ENCODE peak calls at places on chromosomes 13 and 19, in five cellular contexts. One of them, this sample, is unnamed.

GRCh38 chr19:36417752-36418286 is 625 bp downstream of the ZFP82 start:
- DNase-seq in tibial nerve: no peak
- DNase-seq in cardiac muscle cell: no peak
- DNase-seq in psoas muscle: no peak
- DNase-seq in endothelial cell of umbilical vein: no peak
- DNase-seq in this sample: no peak

GRCh38 chr19:41995959-41996797 is 2.1 kb upstream of the ATP1A3 start:
- DNase-seq in tibial nerve: no peak
- DNase-seq in cardiac muscle cell: no peak
- DNase-seq in psoas muscle: no peak
- DNase-seq in endothelial cell of umbilical vein: no peak
- DNase-seq in this sample: no peak

GRCh38 chr19:35352448-35353304 is 5.0 kb downstream of the FFAR1 start:
- DNase-seq in tibial nerve: peak
- DNase-seq in cardiac muscle cell: peak
- DNase-seq in psoas muscle: peak
- DNase-seq in endothelial cell of umbilical vein: peak
- DNase-seq in this sample: peak

GRCh38 chr13:54394908-54395307 is 1366.3 kb downstream of the OLFM4 start:
- DNase-seq in tibial nerve: no peak
- DNase-seq in cardiac muscle cell: no peak
- DNase-seq in psoas muscle: no peak
- DNase-seq in endothelial cell of umbilical vein: no peak
- DNase-seq in this sample: no peak

GRCh38 chr13:99686157-99686572 is 184.9 kb downstream of the TM9SF2 start:
- DNase-seq in tibial nerve: no peak
- DNase-seq in cardiac muscle cell: peak
- DNase-seq in psoas muscle: no peak
- DNase-seq in endothelial cell of umbilical vein: no peak
- DNase-seq in this sample: no peak

GRCh38 chr13:111627596-111627995 is 307.2 kb downstream of the TEX29 start:
- DNase-seq in tibial nerve: no peak
- DNase-seq in cardiac muscle cell: no peak
- DNase-seq in psoas muscle: no peak
- DNase-seq in endothelial cell of umbilical vein: no peak
- DNase-seq in this sample: no peak

GRCh38 chr13:52850396-52851152 is 2.1 kb upstream of the PCDH8 start:
- DNase-seq in tibial nerve: peak
- DNase-seq in cardiac muscle cell: peak
- DNase-seq in psoas muscle: peak
- DNase-seq in endothelial cell of umbilical vein: peak
- DNase-seq in this sample: no peak

GRCh38 chr13:51315658-51316057 is 23.8 kb upstream of the SERPINE3 start:
- DNase-seq in tibial nerve: no peak
- DNase-seq in cardiac muscle cell: peak
- DNase-seq in psoas muscle: no peak
- DNase-seq in endothelial cell of umbilical vein: no peak
- DNase-seq in this sample: no peak

GRCh38 chr13:90374183-90374582 is 973.3 kb upstream of the MIR17HG start:
- DNase-seq in tibial nerve: no peak
- DNase-seq in cardiac muscle cell: peak
- DNase-seq in psoas muscle: no peak
- DNase-seq in endothelial cell of umbilical vein: no peak
- DNase-seq in this sample: no peak

GRCh38 chr13:99979453-99980200 is 2.0 kb upstream of the ZIC2 start:
- DNase-seq in tibial nerve: no peak
- DNase-seq in cardiac muscle cell: no peak
- DNase-seq in psoas muscle: no peak
- DNase-seq in endothelial cell of umbilical vein: no peak
- DNase-seq in this sample: no peak

GRCh38 chr13:92044351-92044750 is 645.9 kb downstream of the GPC5 start:
- DNase-seq in tibial nerve: no peak
- DNase-seq in cardiac muscle cell: no peak
- DNase-seq in psoas muscle: no peak
- DNase-seq in endothelial cell of umbilical vein: no peak
- DNase-seq in this sample: no peak

GRCh38 chr13:26254583-26255102 is 714 bp downstream of the CDK8 start:
- DNase-seq in tibial nerve: peak
- DNase-seq in cardiac muscle cell: peak
- DNase-seq in psoas muscle: peak
- DNase-seq in endothelial cell of umbilical vein: peak
- DNase-seq in this sample: peak

GRCh38 chr19:12788682-12789097 is 2.6 kb upstream of the JUNB start:
- DNase-seq in tibial nerve: peak
- DNase-seq in cardiac muscle cell: peak
- DNase-seq in psoas muscle: peak
- DNase-seq in endothelial cell of umbilical vein: peak
- DNase-seq in this sample: no peak

GRCh38 chr13:21668665-21669599 is 1.9 kb upstream of the FGF9 start:
- DNase-seq in tibial nerve: no peak
- DNase-seq in cardiac muscle cell: peak
- DNase-seq in psoas muscle: peak
- DNase-seq in endothelial cell of umbilical vein: no peak
- DNase-seq in this sample: no peak

GRCh38 chr19:2168619-2169424 is 5.1 kb downstream of the DOT1L start:
- DNase-seq in tibial nerve: peak
- DNase-seq in cardiac muscle cell: peak
- DNase-seq in psoas muscle: peak
- DNase-seq in endothelial cell of umbilical vein: peak
- DNase-seq in this sample: peak

GRCh38 chr19:8585894-8586750 is 8.9 kb upstream of the MYO1F start:
- DNase-seq in tibial nerve: no peak
- DNase-seq in cardiac muscle cell: peak
- DNase-seq in psoas muscle: no peak
- DNase-seq in endothelial cell of umbilical vein: no peak
- DNase-seq in this sample: no peak

GRCh38 chr13:78593652-78594494 is 9.5 kb downstream of the POU4F1 start:
- DNase-seq in tibial nerve: no peak
- DNase-seq in cardiac muscle cell: no peak
- DNase-seq in psoas muscle: no peak
- DNase-seq in endothelial cell of umbilical vein: no peak
- DNase-seq in this sample: no peak

GRCh38 chr19:15936950-15937349 is 2.6 kb upstream of the CYP4F11 start:
- DNase-seq in tibial nerve: no peak
- DNase-seq in cardiac muscle cell: no peak
- DNase-seq in psoas muscle: no peak
- DNase-seq in endothelial cell of umbilical vein: no peak
- DNase-seq in this sample: no peak

GRCh38 chr19:7550169-7550770 is 14.8 kb downstream of the PNPLA6 start:
- DNase-seq in tibial nerve: no peak
- DNase-seq in cardiac muscle cell: no peak
- DNase-seq in psoas muscle: no peak
- DNase-seq in endothelial cell of umbilical vein: no peak
- DNase-seq in this sample: no peak

GRCh38 chr13:97221046-97221445 is 1.1 kb upstream of the MBNL2 start:
- DNase-seq in tibial nerve: no peak
- DNase-seq in cardiac muscle cell: no peak
- DNase-seq in psoas muscle: no peak
- DNase-seq in endothelial cell of umbilical vein: no peak
- DNase-seq in this sample: no peak
- H3K27ac ChIP-seq in tibial nerve: peak
- H3K27ac ChIP-seq in cardiac muscle cell: no peak
- H3K27ac ChIP-seq in psoas muscle: peak
- H3K27ac ChIP-seq in endothelial cell of umbilical vein: no peak
- H3K27ac ChIP-seq in this sample: no peak

DNA sequence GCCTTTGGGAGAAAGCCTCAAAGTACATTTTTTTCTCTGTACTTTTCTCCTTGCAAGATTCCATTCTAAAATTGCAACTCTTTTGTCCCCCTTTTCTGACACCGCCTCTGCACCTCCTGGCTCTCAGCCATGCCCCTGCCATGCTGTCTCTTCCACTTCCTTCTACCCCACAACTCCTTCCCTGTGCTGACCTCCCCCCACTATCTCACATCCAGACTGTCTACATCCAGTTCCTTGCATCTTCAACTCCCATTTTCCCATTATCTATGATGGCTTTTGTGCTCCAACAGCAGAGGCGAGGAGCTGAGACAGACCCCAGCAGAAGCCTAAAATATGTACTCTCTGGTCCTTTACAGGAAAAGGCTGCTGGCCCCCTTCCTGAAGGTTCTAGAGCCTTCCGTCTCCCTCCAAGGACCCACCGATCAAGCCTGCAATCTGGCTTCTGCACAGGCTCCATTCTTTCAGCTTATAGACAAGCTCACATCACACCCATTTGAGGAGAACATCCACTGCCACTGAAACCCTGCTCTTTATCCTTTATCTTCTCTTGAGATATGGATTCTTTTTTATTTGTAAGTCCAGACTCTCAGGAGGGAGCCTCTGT is 50.2 kb downstream of the RFX2 start:
- DNase-seq in tibial nerve: no peak
- DNase-seq in cardiac muscle cell: no peak
- DNase-seq in psoas muscle: no peak
- DNase-seq in endothelial cell of umbilical vein: no peak
- DNase-seq in this sample: no peak
- H3K27ac ChIP-seq in tibial nerve: no peak
- H3K27ac ChIP-seq in cardiac muscle cell: no peak
- H3K27ac ChIP-seq in psoas muscle: no peak
- H3K27ac ChIP-seq in endothelial cell of umbilical vein: peak
- H3K27ac ChIP-seq in this sample: peak

GRCh38 chr13:40114305-40114896 is 458.9 kb downstream of the COG6 start:
- DNase-seq in tibial nerve: no peak
- DNase-seq in cardiac muscle cell: no peak
- DNase-seq in psoas muscle: no peak
- DNase-seq in endothelial cell of umbilical vein: no peak
- DNase-seq in this sample: no peak

GRCh38 chr13:40113644-40114304 is 458.3 kb downstream of the COG6 start:
- DNase-seq in tibial nerve: no peak
- DNase-seq in cardiac muscle cell: peak
- DNase-seq in psoas muscle: no peak
- DNase-seq in endothelial cell of umbilical vein: no peak
- DNase-seq in this sample: no peak

GRCh38 chr13:40103864-40104263 is 448.4 kb downstream of the COG6 start:
- DNase-seq in tibial nerve: no peak
- DNase-seq in cardiac muscle cell: no peak
- DNase-seq in psoas muscle: no peak
- DNase-seq in endothelial cell of umbilical vein: no peak
- DNase-seq in this sample: peak

GRCh38 chr13:40109324-40109958 is 454.0 kb downstream of the COG6 start:
- DNase-seq in tibial nerve: no peak
- DNase-seq in cardiac muscle cell: peak
- DNase-seq in psoas muscle: peak
- DNase-seq in endothelial cell of umbilical vein: no peak
- DNase-seq in this sample: peak
- H3K27ac ChIP-seq in tibial nerve: no peak
- H3K27ac ChIP-seq in cardiac muscle cell: no peak
- H3K27ac ChIP-seq in psoas muscle: peak
- H3K27ac ChIP-seq in endothelial cell of umbilical vein: no peak
- H3K27ac ChIP-seq in this sample: peak

GRCh38 chr19:51317381-51317780 is 5.9 kb downstream of the IGLON5 start:
- DNase-seq in tibial nerve: no peak
- DNase-seq in cardiac muscle cell: peak
- DNase-seq in psoas muscle: no peak
- DNase-seq in endothelial cell of umbilical vein: no peak
- DNase-seq in this sample: no peak

GRCh38 chr19:51321799-51322198 is 10.4 kb downstream of the IGLON5 start:
- DNase-seq in tibial nerve: no peak
- DNase-seq in cardiac muscle cell: no peak
- DNase-seq in psoas muscle: no peak
- DNase-seq in endothelial cell of umbilical vein: no peak
- DNase-seq in this sample: no peak

GRCh38 chr19:51317968-51318367 is 6.5 kb downstream of the IGLON5 start:
- DNase-seq in tibial nerve: no peak
- DNase-seq in cardiac muscle cell: no peak
- DNase-seq in psoas muscle: no peak
- DNase-seq in endothelial cell of umbilical vein: no peak
- DNase-seq in this sample: no peak

GRCh38 chr19:51318687-51319675 is 7.5 kb downstream of the IGLON5 start:
- DNase-seq in tibial nerve: no peak
- DNase-seq in cardiac muscle cell: no peak
- DNase-seq in psoas muscle: no peak
- DNase-seq in endothelial cell of umbilical vein: no peak
- DNase-seq in this sample: no peak

GRCh38 chr19:51320258-51320657 is 8.8 kb downstream of the IGLON5 start:
- DNase-seq in tibial nerve: no peak
- DNase-seq in cardiac muscle cell: peak
- DNase-seq in psoas muscle: no peak
- DNase-seq in endothelial cell of umbilical vein: no peak
- DNase-seq in this sample: no peak
- H3K27ac ChIP-seq in tibial nerve: no peak
- H3K27ac ChIP-seq in cardiac muscle cell: no peak
- H3K27ac ChIP-seq in psoas muscle: no peak
- H3K27ac ChIP-seq in endothelial cell of umbilical vein: no peak
- H3K27ac ChIP-seq in this sample: no peak

GRCh38 chr19:47068876-47069406 is 20.5 kb upstream of the TMEM160 start:
- DNase-seq in tibial nerve: no peak
- DNase-seq in cardiac muscle cell: no peak
- DNase-seq in psoas muscle: no peak
- DNase-seq in endothelial cell of umbilical vein: no peak
- DNase-seq in this sample: no peak
- H3K27ac ChIP-seq in tibial nerve: no peak
- H3K27ac ChIP-seq in cardiac muscle cell: no peak
- H3K27ac ChIP-seq in psoas muscle: no peak
- H3K27ac ChIP-seq in endothelial cell of umbilical vein: no peak
- H3K27ac ChIP-seq in this sample: no peak

GRCh38 chr13:98056839-98057410 is 86.0 kb upstream of the FARP1 start:
- DNase-seq in tibial nerve: no peak
- DNase-seq in cardiac muscle cell: no peak
- DNase-seq in psoas muscle: no peak
- DNase-seq in endothelial cell of umbilical vein: no peak
- DNase-seq in this sample: no peak

GRCh38 chr13:98054301-98054700 is 88.6 kb upstream of the FARP1 start:
- DNase-seq in tibial nerve: no peak
- DNase-seq in cardiac muscle cell: no peak
- DNase-seq in psoas muscle: no peak
- DNase-seq in endothelial cell of umbilical vein: no peak
- DNase-seq in this sample: no peak

GRCh38 chr13:98052412-98052811 is 90.5 kb upstream of the FARP1 start:
- DNase-seq in tibial nerve: no peak
- DNase-seq in cardiac muscle cell: no peak
- DNase-seq in psoas muscle: no peak
- DNase-seq in endothelial cell of umbilical vein: no peak
- DNase-seq in this sample: no peak

GRCh38 chr13:98059276-98059675 is 83.6 kb upstream of the FARP1 start:
- DNase-seq in tibial nerve: no peak
- DNase-seq in cardiac muscle cell: no peak
- DNase-seq in psoas muscle: no peak
- DNase-seq in endothelial cell of umbilical vein: no peak
- DNase-seq in this sample: no peak

GRCh38 chr13:98055623-98056022 is 87.3 kb upstream of the FARP1 start:
- DNase-seq in tibial nerve: no peak
- DNase-seq in cardiac muscle cell: no peak
- DNase-seq in psoas muscle: no peak
- DNase-seq in endothelial cell of umbilical vein: no peak
- DNase-seq in this sample: no peak
- H3K27ac ChIP-seq in tibial nerve: no peak
- H3K27ac ChIP-seq in cardiac muscle cell: no peak
- H3K27ac ChIP-seq in psoas muscle: no peak
- H3K27ac ChIP-seq in endothelial cell of umbilical vein: no peak
- H3K27ac ChIP-seq in this sample: no peak

This sample was measured in epithelial cell of prostate.